ENCODE peak calls at places on chromosome 1, in five cellular contexts. A is H9, T is neuronal stem cell, D is mesenchymal stem cell, M is H1. E is an unnamed sample.

GRCh38 chr1:202959276-202959620 is 1.1 kb upstream of the ADIPOR1 start:
- DNase-seq in T (no peak), A (no peak), M (no peak), D (peak; percentile 47), E (peak; percentile 66)

GRCh38 chr1:107545056-107545597 is 404.3 kb downstream of the NTNG1 start:
- DNase-seq in D (no peak), M (no peak), T (no peak), A (no peak), E (no peak)

GRCh38 chr1:89799495-89799894 is 21.3 kb upstream of the LRRC8D start:
- DNase-seq in T (no peak), M (no peak), D (no peak), A (no peak), E (no peak)

GRCh38 chr1:151060241-151061011 is at the start of gene MLLT11:
- DNase-seq in T (peak; percentile 85), A (peak; percentile 89), M (peak; percentile 76), D (peak; percentile 91), E (no peak)

GRCh38 chr1:42146916-42147320 is 6.3 kb upstream of the GUCA2B start:
- DNase-seq in A (peak; percentile 89), D (peak; percentile 54), M (peak; percentile 93), T (peak; percentile 64), E (peak; percentile 99)

GRCh38 chr1:67077593-67077992 is 23.6 kb upstream of the SLC35D1 start:
- DNase-seq in D (no peak), T (no peak), M (no peak), A (no peak), E (no peak)

GRCh38 chr1:6123816-6124215 is 56.3 kb downstream of the CHD5 start:
- DNase-seq in A (no peak), T (no peak), D (no peak), M (no peak), E (no peak)

GRCh38 chr1:147622731-147623130 is 47.6 kb downstream of the ACP6 start:
- DNase-seq in T (no peak), D (peak; percentile 34), A (no peak), M (no peak), E (no peak)

GRCh38 chr1:88890790-88891317 is 513 bp downstream of the GTF2B start:
- DNase-seq in D (peak; percentile 72), A (peak; percentile 38), T (peak; percentile 17), M (no peak), E (peak; percentile 46)

GRCh38 chr1:228830185-228830953 is 95.1 kb downstream of the RHOU start:
- DNase-seq in M (no peak), T (no peak), D (no peak), A (peak; percentile 53), E (peak; percentile 86)

GRCh38 chr1:237170149-237170548 is 128.2 kb downstream of the RYR2 start:
- DNase-seq in T (no peak), A (no peak), D (no peak), M (no peak), E (no peak)

GRCh38 chr1:160618327-160618726 is 28.5 kb downstream of the SLAMF1 start:
- DNase-seq in D (no peak), A (no peak), M (no peak), T (no peak), E (no peak)

GRCh38 chr1:160621633-160622413 is 25.0 kb downstream of the SLAMF1 start:
- DNase-seq in M (no peak), T (no peak), A (no peak), D (no peak), E (peak; percentile 62)

GRCh38 chr1:160620942-160621632 is 25.8 kb downstream of the SLAMF1 start:
- DNase-seq in M (no peak), A (no peak), D (no peak), T (no peak), E (no peak)

GRCh38 chr1:160619742-160620277 is 27.0 kb downstream of the SLAMF1 start:
- DNase-seq in T (no peak), D (no peak), M (no peak), A (no peak), E (no peak)

GRCh38 chr1:160618763-160619274 is 28.0 kb downstream of the SLAMF1 start:
- DNase-seq in A (no peak), M (no peak), T (no peak), D (peak; percentile 6), E (no peak)
- H2AFZ ChIP-seq in A (no peak overlapping the region), M (peak overlapping the region; percentile 94), T (peak overlapping the region; percentile 73), D (no peak overlapping the region), E (no peak overlapping the region)

GRCh38 chr1:54335396-54336056 is 70.7 kb downstream of the SSBP3 start:
- DNase-seq in M (no peak), D (peak; percentile 99), A (no peak), T (no peak), E (peak; percentile 47)
- H3K18ac ChIP-seq in M (peak overlapping the region; percentile 2), D (peak overlapping the region; percentile 82), A (no peak overlapping the region), T (peak overlapping the region; percentile 24), E (no peak overlapping the region)

DNA sequence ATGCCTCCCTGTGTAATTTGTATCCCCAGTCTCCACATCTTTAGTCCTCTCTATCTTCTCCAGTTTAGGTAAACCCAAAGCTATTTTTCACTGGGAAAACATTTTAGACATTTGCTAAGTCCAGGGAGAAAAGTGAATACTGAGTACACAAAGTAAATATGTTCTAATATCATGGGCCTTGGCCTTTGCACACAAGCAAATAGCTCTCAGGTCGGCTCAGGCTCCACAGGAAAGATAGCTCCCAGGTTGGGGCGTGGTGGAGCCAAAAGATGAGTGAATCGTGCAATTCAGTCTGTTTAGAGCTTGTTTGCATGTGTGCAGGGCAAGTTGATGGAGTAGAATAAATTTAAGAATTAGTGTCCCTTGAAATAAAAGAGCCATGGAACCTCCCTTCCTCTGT is 7.9 kb downstream of the RGSL1 start:
- DNase-seq in D (no peak), A (no peak), T (no peak), M (no peak), E (no peak)
- H2BK12ac ChIP-seq in D (no peak overlapping the region), A (no peak overlapping the region), T (no peak overlapping the region), M (no peak overlapping the region), E (no peak overlapping the region)

GRCh38 chr1:92653605-92654381 is 131.1 kb downstream of the EVI5 start:
- DNase-seq in D (no peak), M (no peak), T (no peak), A (no peak), E (peak; percentile 16)
- H2AFZ ChIP-seq in D (no peak overlapping the region), M (no peak overlapping the region), T (no peak overlapping the region), A (no peak overlapping the region), E (no peak overlapping the region)

GRCh38 chr1:180519846-180520245 is 17.5 kb upstream of the ACBD6 start:
- DNase-seq in A (no peak), D (no peak), M (no peak), T (no peak), E (no peak)

GRCh38 chr1:180515364-180515763 is 13.0 kb upstream of the ACBD6 start:
- DNase-seq in A (no peak), D (no peak), M (no peak), T (no peak), E (no peak)

GRCh38 chr1:180510882-180511281 is 8.5 kb upstream of the ACBD6 start:
- DNase-seq in T (no peak), D (no peak), M (no peak), A (no peak), E (no peak)

GRCh38 chr1:180513531-180513930 is 11.2 kb upstream of the ACBD6 start:
- DNase-seq in A (no peak), T (no peak), M (no peak), D (no peak), E (no peak)

GRCh38 chr1:180515857-180516388 is 13.5 kb upstream of the ACBD6 start:
- DNase-seq in A (peak; percentile 72), T (peak; percentile 82), M (peak; percentile 63), D (peak; percentile 87), E (peak; percentile 60)
- H3K18ac ChIP-seq in A (no peak overlapping the region), T (no peak overlapping the region), M (no peak overlapping the region), D (no peak overlapping the region), E (no peak overlapping the region)

DNA sequence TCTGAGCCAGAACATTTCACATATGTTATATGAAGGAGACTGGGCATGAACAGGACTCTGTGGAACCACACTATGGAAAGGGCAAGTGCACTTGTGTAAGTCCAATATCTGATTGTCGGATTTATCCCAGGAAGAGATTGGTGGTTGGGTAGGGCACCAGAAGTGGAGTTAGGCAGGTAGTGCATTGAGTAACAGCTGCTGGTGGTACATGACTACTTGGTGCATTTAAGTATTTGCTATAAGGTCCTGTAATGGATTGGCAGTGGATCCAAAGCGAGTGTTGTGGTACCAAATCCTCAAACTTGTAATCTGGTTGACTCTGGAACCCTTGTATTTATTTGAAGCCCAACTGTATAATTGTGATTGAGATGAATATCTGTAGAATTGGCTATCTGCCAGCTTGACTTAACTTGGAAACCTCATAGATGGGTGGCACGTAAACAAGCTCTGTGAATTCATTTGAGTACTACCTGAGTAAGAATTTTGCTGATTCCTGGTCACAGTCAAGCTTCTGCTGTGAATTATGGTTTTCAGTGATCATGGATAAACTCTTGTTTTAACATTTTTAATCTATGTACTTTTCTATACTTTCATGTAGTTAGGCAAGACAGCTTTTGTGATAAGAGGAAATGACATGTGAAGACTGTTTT is 21.1 kb downstream of the UBAP2L start:
- DNase-seq in T (no peak), A (no peak), M (no peak), D (no peak), E (no peak)
- H2BK12ac ChIP-seq in T (no peak overlapping the region), A (no peak overlapping the region), M (no peak overlapping the region), D (no peak overlapping the region), E (no peak overlapping the region)

GRCh38 chr1:225847610-225848009 is 34.6 kb downstream of the TMEM63A start:
- DNase-seq in A (peak; percentile 22), T (no peak), D (no peak), M (no peak), E (no peak)

GRCh38 chr1:225850370-225850769 is 31.8 kb downstream of the TMEM63A start:
- DNase-seq in A (peak; percentile 19), M (no peak), D (no peak), T (no peak), E (no peak)

GRCh38 chr1:225849905-225850304 is 32.3 kb downstream of the TMEM63A start:
- DNase-seq in T (no peak), M (no peak), A (peak; percentile 26), D (no peak), E (no peak)

GRCh38 chr1:225846331-225847310 is 35.6 kb downstream of the TMEM63A start:
- DNase-seq in T (no peak), D (no peak), M (no peak), A (peak; percentile 30), E (no peak)

DNA sequence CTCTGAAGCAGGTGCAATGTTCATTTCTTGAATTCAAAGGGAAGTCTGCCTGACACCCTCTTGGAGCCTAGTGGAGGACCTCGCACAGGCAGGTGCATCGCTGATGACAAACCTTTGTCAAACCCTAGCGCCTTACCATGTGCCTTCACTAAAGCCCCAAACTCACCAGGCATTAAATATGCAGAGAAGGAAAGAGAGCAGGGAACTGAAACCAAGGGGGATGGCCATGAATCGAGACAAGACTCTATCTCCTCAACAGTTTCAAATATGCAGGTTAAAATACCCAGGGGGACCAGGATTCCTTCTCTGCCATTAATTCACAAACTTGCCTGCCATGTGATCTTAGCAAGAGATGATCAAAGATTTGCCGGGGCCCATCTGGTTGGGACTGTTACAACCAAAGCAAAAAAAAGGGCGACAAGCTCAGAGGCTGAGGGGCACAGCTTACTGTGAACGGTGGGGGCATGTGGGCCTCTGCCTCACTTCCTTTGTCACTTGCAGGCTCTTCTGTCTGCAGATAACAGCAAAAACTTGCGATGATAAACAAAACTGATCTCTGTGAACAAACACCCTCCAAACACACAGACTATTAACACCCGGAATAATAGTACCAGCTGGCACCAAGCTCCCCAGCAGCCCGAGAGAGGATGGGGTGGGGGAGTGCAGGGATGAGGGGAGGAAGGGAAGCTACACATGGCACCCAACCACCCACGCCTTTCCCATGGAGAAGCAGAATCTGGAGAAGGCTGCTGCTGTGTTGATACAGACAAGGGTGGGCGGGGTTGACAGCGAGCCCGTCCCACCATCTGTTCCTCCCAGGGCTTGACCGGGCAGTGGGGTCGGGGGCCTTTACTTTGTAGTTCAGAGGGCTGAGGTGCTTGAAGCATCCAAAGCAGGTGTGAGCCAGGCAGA is 33.9 kb downstream of the TMEM63A start:
- DNase-seq in D (no peak), M (no peak), A (peak; percentile 27), T (no peak), E (no peak)
- H2AFZ ChIP-seq in D (no peak overlapping the region), M (no peak overlapping the region), A (no peak overlapping the region), T (no peak overlapping the region), E (no peak overlapping the region)